ENCODE peak calls at places on chromosome 10, in ten cellular contexts. One of them, this sample, is unnamed. For H3K4me1, the result is how much of the 10 kb centered on the place peaks cover.

GRCh38 chr10:133511907-133512528 is 15.1 kb upstream of the CYP2E1 start:
- DNase-seq in PC-3: no peak
- DNase-seq in BE2C: no peak
- DNase-seq in tibial artery: no peak
- DNase-seq in A549: no peak
- DNase-seq in OCI-LY7: no peak
- DNase-seq in DND-41: no peak
- DNase-seq in heart right ventricle: no peak
- DNase-seq in neural progenitor cell: no peak
- DNase-seq in left ventricle myocardium inferior: no peak
- DNase-seq in this sample: no peak

GRCh38 chr10:22103701-22104100 is 100.2 kb upstream of the DNAJC1 start:
- DNase-seq in PC-3: peak
- DNase-seq in BE2C: no peak
- DNase-seq in tibial artery: no peak
- DNase-seq in A549: peak
- DNase-seq in OCI-LY7: peak
- DNase-seq in DND-41: no peak
- DNase-seq in heart right ventricle: no peak
- DNase-seq in neural progenitor cell: peak
- DNase-seq in left ventricle myocardium inferior: no peak
- DNase-seq in this sample: no peak

GRCh38 chr10:34156781-34157425 is 658.2 kb downstream of the PARD3 start:
- DNase-seq in PC-3: peak
- DNase-seq in BE2C: no peak
- DNase-seq in tibial artery: no peak
- DNase-seq in A549: peak
- DNase-seq in OCI-LY7: no peak
- DNase-seq in DND-41: no peak
- DNase-seq in heart right ventricle: no peak
- DNase-seq in neural progenitor cell: no peak
- DNase-seq in left ventricle myocardium inferior: no peak
- DNase-seq in this sample: no peak

GRCh38 chr10:97319671-97320479 is 804 bp downstream of the FRAT1 start:
- DNase-seq in PC-3: peak
- DNase-seq in BE2C: peak
- DNase-seq in tibial artery: no peak
- DNase-seq in A549: peak
- DNase-seq in OCI-LY7: peak
- DNase-seq in DND-41: peak
- DNase-seq in heart right ventricle: peak
- DNase-seq in neural progenitor cell: peak
- DNase-seq in left ventricle myocardium inferior: peak
- DNase-seq in this sample: peak

GRCh38 chr10:1648648-1649047 is 88.7 kb downstream of the ADARB2 start:
- DNase-seq in PC-3: no peak
- DNase-seq in BE2C: no peak
- DNase-seq in tibial artery: no peak
- DNase-seq in A549: no peak
- DNase-seq in OCI-LY7: no peak
- DNase-seq in DND-41: no peak
- DNase-seq in heart right ventricle: no peak
- DNase-seq in neural progenitor cell: no peak
- DNase-seq in left ventricle myocardium inferior: no peak
- DNase-seq in this sample: no peak

GRCh38 chr10:33412261-33413092 is 78.0 kb upstream of the NRP1 start:
- DNase-seq in PC-3: peak
- DNase-seq in BE2C: no peak
- DNase-seq in tibial artery: peak
- DNase-seq in A549: no peak
- DNase-seq in OCI-LY7: no peak
- DNase-seq in DND-41: no peak
- DNase-seq in heart right ventricle: no peak
- DNase-seq in neural progenitor cell: no peak
- DNase-seq in left ventricle myocardium inferior: no peak
- DNase-seq in this sample: no peak

GRCh38 chr10:91006001-91006751 is 85.3 kb upstream of the ANKRD1 start:
- DNase-seq in PC-3: peak
- DNase-seq in BE2C: peak
- DNase-seq in tibial artery: peak
- DNase-seq in A549: peak
- DNase-seq in OCI-LY7: peak
- DNase-seq in DND-41: peak
- DNase-seq in heart right ventricle: peak
- DNase-seq in neural progenitor cell: peak
- DNase-seq in left ventricle myocardium inferior: no peak
- DNase-seq in this sample: no peak

GRCh38 chr10:58698777-58699356 is 186.2 kb downstream of the BICC1 start:
- DNase-seq in PC-3: no peak
- DNase-seq in BE2C: peak
- DNase-seq in tibial artery: no peak
- DNase-seq in A549: no peak
- DNase-seq in OCI-LY7: no peak
- DNase-seq in DND-41: no peak
- DNase-seq in heart right ventricle: no peak
- DNase-seq in neural progenitor cell: peak
- DNase-seq in left ventricle myocardium inferior: no peak
- DNase-seq in this sample: no peak

DNA sequence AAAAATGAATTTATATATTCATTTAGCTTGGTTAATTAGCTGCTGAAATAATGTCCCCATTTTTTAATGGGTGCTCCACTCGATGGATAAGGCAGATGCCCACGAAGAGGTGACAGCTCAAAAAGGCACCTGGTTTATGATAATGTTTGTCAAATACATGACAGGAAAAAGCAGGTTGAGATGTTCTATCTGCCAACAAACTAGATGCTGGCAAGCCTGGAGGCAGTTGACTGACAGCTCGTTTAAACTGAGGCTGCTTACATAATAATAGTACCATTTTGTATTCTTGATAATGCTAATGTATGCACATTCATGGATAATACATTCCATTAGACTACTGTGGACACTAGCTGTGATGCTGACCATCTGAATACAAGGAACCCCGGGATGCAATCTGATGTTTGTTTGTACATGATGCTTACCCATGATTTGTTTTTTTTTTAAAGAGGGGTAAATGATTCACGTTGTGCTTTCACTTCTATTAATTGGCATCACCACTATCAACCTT is 69.0 kb upstream of the GPR158 start:
- DNase-seq in PC-3: no peak
- DNase-seq in BE2C: no peak
- DNase-seq in tibial artery: no peak
- DNase-seq in A549: no peak
- DNase-seq in OCI-LY7: no peak
- DNase-seq in DND-41: no peak
- DNase-seq in heart right ventricle: no peak
- DNase-seq in neural progenitor cell: no peak
- DNase-seq in left ventricle myocardium inferior: no peak
- DNase-seq in this sample: no peak
- H3K4me3 ChIP-seq in PC-3: no peak
- H3K4me3 ChIP-seq in BE2C: no peak
- H3K4me3 ChIP-seq in tibial artery: no peak
- H3K4me3 ChIP-seq in A549: no peak
- H3K4me3 ChIP-seq in OCI-LY7: no peak
- H3K4me3 ChIP-seq in DND-41: no peak
- H3K4me3 ChIP-seq in heart right ventricle: no peak
- H3K4me3 ChIP-seq in neural progenitor cell: no peak
- H3K4me3 ChIP-seq in left ventricle myocardium inferior: no peak
- H3K4me3 ChIP-seq in this sample: no peak

DNA sequence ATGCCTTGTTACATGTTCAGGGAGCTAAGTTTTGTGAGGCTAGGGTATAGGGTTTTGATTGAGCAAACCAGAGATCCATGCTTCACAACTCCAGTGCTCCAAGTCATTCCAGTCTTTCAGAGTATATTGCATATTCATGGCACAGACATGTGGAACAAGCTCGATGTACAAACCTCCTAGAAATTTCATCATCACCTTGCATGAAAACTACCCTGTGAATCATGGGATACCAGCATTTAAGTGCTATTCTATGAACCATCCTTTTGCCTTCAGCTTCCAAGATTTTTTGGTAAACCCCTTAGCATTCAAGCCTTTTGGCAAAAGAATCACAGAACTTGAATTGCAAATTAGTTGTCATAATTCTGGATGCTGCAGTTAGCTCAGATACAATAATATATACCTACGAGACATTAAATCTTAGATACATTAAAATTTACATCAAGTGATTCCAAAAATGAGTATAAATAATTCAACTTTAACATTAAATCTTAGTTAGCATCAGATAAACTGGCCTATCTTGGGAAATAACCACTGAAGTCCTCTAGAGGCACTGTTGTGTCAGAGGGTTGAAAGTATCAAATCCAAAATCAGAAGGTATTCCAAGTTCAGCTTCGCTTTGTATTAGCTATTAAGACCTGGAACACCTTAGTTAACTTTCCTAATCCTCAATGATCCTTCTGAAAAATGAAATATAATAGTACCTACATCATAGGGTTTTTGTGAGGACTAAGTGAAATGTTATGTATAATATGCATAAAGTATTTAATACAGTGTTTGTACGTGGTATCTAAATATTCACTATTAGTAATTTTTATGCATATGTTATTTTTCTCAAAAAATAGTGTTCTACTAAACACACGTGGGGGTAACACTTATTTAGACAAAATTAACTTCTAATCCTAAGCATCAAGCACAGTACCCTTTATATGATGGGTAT is 55.5 kb upstream of the CABCOCO1 start:
- DNase-seq in PC-3: peak
- DNase-seq in BE2C: no peak
- DNase-seq in tibial artery: no peak
- DNase-seq in A549: peak
- DNase-seq in OCI-LY7: peak
- DNase-seq in DND-41: no peak
- DNase-seq in heart right ventricle: no peak
- DNase-seq in neural progenitor cell: no peak
- DNase-seq in left ventricle myocardium inferior: no peak
- DNase-seq in this sample: no peak
- TF ChIP-seq CTCF in PC-3: peak
- TF ChIP-seq CTCF in BE2C: peak
- TF ChIP-seq CTCF in tibial artery: peak
- TF ChIP-seq CTCF in A549: peak
- TF ChIP-seq CTCF in OCI-LY7: peak
- TF ChIP-seq CTCF in DND-41: peak
- TF ChIP-seq CTCF in heart right ventricle: peak
- TF ChIP-seq CTCF in neural progenitor cell: peak
- TF ChIP-seq CTCF in left ventricle myocardium inferior: peak
- TF ChIP-seq CTCF in this sample: peak

GRCh38 chr10:69333205-69333604 is 54.9 kb downstream of the HK1 start:
- DNase-seq in PC-3: peak
- DNase-seq in BE2C: peak
- DNase-seq in tibial artery: peak
- DNase-seq in A549: no peak
- DNase-seq in OCI-LY7: no peak
- DNase-seq in DND-41: no peak
- DNase-seq in heart right ventricle: peak
- DNase-seq in neural progenitor cell: peak
- DNase-seq in left ventricle myocardium inferior: no peak
- DNase-seq in this sample: peak

GRCh38 chr10:69334258-69335062 is 56.2 kb downstream of the HK1 start:
- DNase-seq in PC-3: no peak
- DNase-seq in BE2C: no peak
- DNase-seq in tibial artery: no peak
- DNase-seq in A549: no peak
- DNase-seq in OCI-LY7: no peak
- DNase-seq in DND-41: no peak
- DNase-seq in heart right ventricle: no peak
- DNase-seq in neural progenitor cell: no peak
- DNase-seq in left ventricle myocardium inferior: no peak
- DNase-seq in this sample: no peak

GRCh38 chr10:69331161-69331560 is 52.9 kb downstream of the HK1 start:
- DNase-seq in PC-3: no peak
- DNase-seq in BE2C: no peak
- DNase-seq in tibial artery: no peak
- DNase-seq in A549: no peak
- DNase-seq in OCI-LY7: no peak
- DNase-seq in DND-41: no peak
- DNase-seq in heart right ventricle: no peak
- DNase-seq in neural progenitor cell: no peak
- DNase-seq in left ventricle myocardium inferior: no peak
- DNase-seq in this sample: no peak

GRCh38 chr10:69335063-69335587 is 56.8 kb downstream of the HK1 start:
- DNase-seq in PC-3: no peak
- DNase-seq in BE2C: no peak
- DNase-seq in tibial artery: peak
- DNase-seq in A549: no peak
- DNase-seq in OCI-LY7: no peak
- DNase-seq in DND-41: no peak
- DNase-seq in heart right ventricle: peak
- DNase-seq in neural progenitor cell: no peak
- DNase-seq in left ventricle myocardium inferior: peak
- DNase-seq in this sample: peak

DNA sequence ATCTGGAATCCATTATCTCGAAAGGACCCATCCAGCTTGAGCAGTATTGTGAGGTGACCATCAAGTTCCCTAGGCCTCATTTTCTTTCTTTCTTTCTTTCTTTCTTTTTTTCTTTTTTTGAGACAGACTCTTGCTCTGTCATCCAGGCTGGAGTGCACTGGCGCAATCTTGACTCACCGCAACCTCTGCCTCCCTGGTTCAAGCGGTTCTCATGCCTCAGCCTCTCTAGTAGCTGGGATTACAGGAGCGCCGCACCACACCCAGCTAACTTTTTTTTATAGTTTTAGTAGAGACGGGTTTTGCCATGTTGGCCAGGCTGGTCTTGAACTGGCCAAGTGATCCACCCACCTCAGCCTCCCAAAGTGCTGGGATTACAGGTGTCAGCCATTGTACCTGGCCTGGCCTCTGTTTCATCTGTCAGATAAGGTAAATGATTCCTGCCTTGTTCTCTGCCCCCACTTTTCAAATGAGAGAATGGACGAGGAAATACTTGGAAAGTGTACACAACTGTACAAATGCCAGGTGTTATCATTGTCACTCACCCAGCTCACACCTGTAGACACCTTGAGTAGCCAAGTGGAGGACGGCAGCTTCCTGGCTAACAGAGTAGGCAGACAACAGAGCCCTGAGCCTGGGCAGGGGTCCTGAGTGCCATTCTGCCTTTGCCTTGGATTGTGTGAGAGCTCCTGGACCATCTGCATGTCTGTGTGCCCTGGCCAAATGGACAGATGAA is 54.1 kb downstream of the HK1 start:
- DNase-seq in PC-3: no peak
- DNase-seq in BE2C: no peak
- DNase-seq in tibial artery: no peak
- DNase-seq in A549: no peak
- DNase-seq in OCI-LY7: no peak
- DNase-seq in DND-41: no peak
- DNase-seq in heart right ventricle: no peak
- DNase-seq in neural progenitor cell: no peak
- DNase-seq in left ventricle myocardium inferior: no peak
- DNase-seq in this sample: no peak
- H3K4me1 ChIP-seq in PC-3: under half
- H3K4me1 ChIP-seq in BE2C: under half
- H3K4me1 ChIP-seq in tibial artery: half or more
- H3K4me1 ChIP-seq in A549: under half
- H3K4me1 ChIP-seq in OCI-LY7: under half
- H3K4me1 ChIP-seq in DND-41: under half
- H3K4me1 ChIP-seq in heart right ventricle: half or more
- H3K4me1 ChIP-seq in neural progenitor cell: under half
- H3K4me1 ChIP-seq in left ventricle myocardium inferior: half or more
- H3K4me1 ChIP-seq in this sample: half or more

DNA sequence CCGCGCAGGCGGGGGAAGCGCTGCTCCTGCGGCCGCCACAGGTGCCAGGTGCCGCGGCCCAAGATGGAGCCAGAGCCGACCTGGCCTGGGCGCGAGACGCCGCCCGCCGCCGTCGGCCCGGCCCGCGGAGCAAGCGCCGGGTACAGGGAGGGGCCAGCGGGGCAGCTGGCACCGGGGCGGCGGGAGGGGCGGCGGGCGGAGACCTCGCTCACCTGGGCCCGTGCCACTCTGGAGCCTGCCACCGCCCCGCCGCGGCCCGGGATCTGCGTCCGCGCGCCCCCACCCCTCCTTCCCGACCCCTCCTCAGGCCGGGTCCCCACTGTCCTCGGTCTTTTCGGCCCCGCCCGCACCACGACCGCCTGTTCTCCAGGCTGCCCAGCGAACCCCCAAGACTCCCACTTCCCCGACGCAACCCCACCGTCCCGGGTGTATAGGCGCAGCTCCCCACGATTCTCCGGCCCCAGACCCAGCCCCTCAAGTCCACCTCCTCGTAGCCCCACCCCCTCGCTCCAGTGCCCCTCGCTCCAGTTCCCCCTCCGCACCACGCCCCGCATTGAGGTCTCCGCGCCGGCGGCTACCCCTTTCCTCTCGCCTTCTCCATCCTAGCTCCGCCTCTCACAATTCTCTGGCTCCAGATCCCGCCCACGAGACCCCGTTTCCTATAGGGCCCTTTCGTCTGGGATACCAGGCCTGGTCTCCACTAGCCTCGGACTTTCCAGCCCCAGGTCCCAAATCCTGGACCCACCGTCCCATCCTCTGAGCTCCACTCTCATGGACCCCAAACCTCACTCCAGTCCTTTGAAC is at the start of gene GPRIN2:
- DNase-seq in PC-3: peak
- DNase-seq in BE2C: peak
- DNase-seq in tibial artery: peak
- DNase-seq in A549: no peak
- DNase-seq in OCI-LY7: no peak
- DNase-seq in DND-41: peak
- DNase-seq in heart right ventricle: no peak
- DNase-seq in neural progenitor cell: peak
- DNase-seq in left ventricle myocardium inferior: peak
- DNase-seq in this sample: peak
- H3K4me3 ChIP-seq in PC-3: peak
- H3K4me3 ChIP-seq in BE2C: no peak
- H3K4me3 ChIP-seq in tibial artery: peak
- H3K4me3 ChIP-seq in A549: peak
- H3K4me3 ChIP-seq in OCI-LY7: no peak
- H3K4me3 ChIP-seq in DND-41: no peak
- H3K4me3 ChIP-seq in heart right ventricle: peak
- H3K4me3 ChIP-seq in neural progenitor cell: peak
- H3K4me3 ChIP-seq in left ventricle myocardium inferior: peak
- H3K4me3 ChIP-seq in this sample: peak